ENCODE peak calls at places on chromosomes 1 and 21, in four cellular contexts. One of them, this sample, is unnamed.

GRCh38 chr21:37119421-37120218 is 46.6 kb downstream of the TTC3 start:
- DNase-seq in IMR-90: no peak
- DNase-seq in A549: no peak
- DNase-seq in K562: peak; percentile 8
- DNase-seq in this sample: no peak

GRCh38 chr1:247407180-247407616 is 8.8 kb upstream of the NLRP3 start:
- DNase-seq in IMR-90: no peak
- DNase-seq in A549: no peak
- DNase-seq in K562: no peak
- DNase-seq in this sample: peak; percentile 85

GRCh38 chr1:188089461-188089860 is 1260.7 kb downstream of the PLA2G4A start:
- DNase-seq in IMR-90: peak; percentile 11
- DNase-seq in A549: no peak
- DNase-seq in K562: no peak
- DNase-seq in this sample: no peak

GRCh38 chr1:147225193-147225730 is at the start of gene FMO5:
- DNase-seq in IMR-90: peak; percentile 57
- DNase-seq in A549: peak; percentile 76
- DNase-seq in K562: peak; percentile 58
- DNase-seq in this sample: no peak

GRCh38 chr1:71046891-71047634 is 553 bp downstream of the PTGER3 start:
- DNase-seq in IMR-90: no peak
- DNase-seq in A549: no peak
- DNase-seq in K562: peak; percentile 55
- DNase-seq in this sample: no peak

GRCh38 chr21:46111857-46112730 is 14.2 kb downstream of the COL6A2 start:
- DNase-seq in IMR-90: no peak
- DNase-seq in A549: no peak
- DNase-seq in K562: no peak
- DNase-seq in this sample: no peak

GRCh38 chr1:56808385-56808784 is 10.8 kb downstream of the FYB2 start:
- DNase-seq in IMR-90: no peak
- DNase-seq in A549: no peak
- DNase-seq in K562: no peak
- DNase-seq in this sample: no peak

GRCh38 chr1:41383094-41383852 is 22.0 kb downstream of the FOXO6 start:
- DNase-seq in IMR-90: peak; percentile 31
- DNase-seq in A549: no peak
- DNase-seq in K562: no peak
- DNase-seq in this sample: no peak

GRCh38 chr1:2587860-2588571 is 1.4 kb downstream of the PRXL2B start:
- DNase-seq in IMR-90: no peak
- DNase-seq in A549: no peak
- DNase-seq in K562: no peak
- DNase-seq in this sample: no peak

GRCh38 chr1:237124856-237125462 is 83.0 kb downstream of the RYR2 start:
- DNase-seq in IMR-90: no peak
- DNase-seq in A549: peak; percentile 13
- DNase-seq in K562: peak; percentile 50
- DNase-seq in this sample: no peak

GRCh38 chr1:163897401-163898169 is 575.8 kb downstream of the NUF2 start:
- DNase-seq in IMR-90: peak; percentile 11
- DNase-seq in A549: peak; percentile 7
- DNase-seq in K562: no peak
- DNase-seq in this sample: no peak

GRCh38 chr21:45534591-45535331 is 7.5 kb downstream of the SLC19A1 start:
- DNase-seq in IMR-90: no peak
- DNase-seq in A549: no peak
- DNase-seq in K562: no peak
- DNase-seq in this sample: no peak

GRCh38 chr1:26336477-26337205 is 17.3 kb downstream of the CRYBG2 start:
- DNase-seq in IMR-90: no peak
- DNase-seq in A549: peak; percentile 69
- DNase-seq in K562: peak; percentile 96
- DNase-seq in this sample: no peak

GRCh38 chr1:157363660-157364140 is 188.6 kb downstream of the FCRL5 start:
- DNase-seq in IMR-90: peak; percentile 22
- DNase-seq in A549: peak; percentile 53
- DNase-seq in K562: peak; percentile 39
- DNase-seq in this sample: peak; percentile 20

GRCh38 chr1:94927405-94928175 is 680 bp upstream of the CNN3 start:
- DNase-seq in IMR-90: peak; percentile 67
- DNase-seq in A549: no peak
- DNase-seq in K562: no peak
- DNase-seq in this sample: no peak

GRCh38 chr1:99580451-99580850 is 65.5 kb upstream of the PALMD start:
- DNase-seq in IMR-90: no peak
- DNase-seq in A549: no peak
- DNase-seq in K562: no peak
- DNase-seq in this sample: no peak

GRCh38 chr21:45515241-45516061 is 26.8 kb downstream of the SLC19A1 start:
- DNase-seq in IMR-90: no peak
- DNase-seq in A549: no peak
- DNase-seq in K562: no peak
- DNase-seq in this sample: no peak

GRCh38 chr1:154859786-154860153 is 10.3 kb downstream of the KCNN3 start:
- DNase-seq in IMR-90: no peak
- DNase-seq in A549: no peak
- DNase-seq in K562: no peak
- DNase-seq in this sample: peak; percentile 83

GRCh38 chr1:21865943-21866628 is 54.0 kb downstream of the LDLRAD2 start:
- DNase-seq in IMR-90: no peak
- DNase-seq in A549: no peak
- DNase-seq in K562: peak; percentile 84
- DNase-seq in this sample: peak; percentile 64

GRCh38 chr1:51473716-51474115 is 45.4 kb downstream of the EPS15 start:
- DNase-seq in IMR-90: no peak
- DNase-seq in A549: no peak
- DNase-seq in K562: no peak
- DNase-seq in this sample: no peak

GRCh38 chr1:158931055-158931737 is at the start of gene PYHIN1:
- DNase-seq in IMR-90: no peak
- DNase-seq in A549: no peak
- DNase-seq in K562: no peak
- DNase-seq in this sample: no peak

GRCh38 chr1:40301541-40302299 is 15.4 kb downstream of the COL9A2 start:
- DNase-seq in IMR-90: no peak
- DNase-seq in A549: no peak
- DNase-seq in K562: no peak
- DNase-seq in this sample: no peak

GRCh38 chr1:221440658-221441057 is 301.2 kb downstream of the DUSP10 start:
- DNase-seq in IMR-90: no peak
- DNase-seq in A549: no peak
- DNase-seq in K562: no peak
- DNase-seq in this sample: no peak

GRCh38 chr1:201888282-201889033 is at the start of gene SHISA4:
- DNase-seq in IMR-90: peak; percentile 29
- DNase-seq in A549: peak; percentile 86
- DNase-seq in K562: peak; percentile 35
- DNase-seq in this sample: no peak

GRCh38 chr1:222077191-222077590 is 335.3 kb upstream of the DUSP10 start:
- DNase-seq in IMR-90: no peak
- DNase-seq in A549: no peak
- DNase-seq in K562: no peak
- DNase-seq in this sample: no peak

GRCh38 chr1:1357871-1358432 is 403 bp downstream of the MXRA8 start:
- DNase-seq in IMR-90: peak; percentile 20
- DNase-seq in A549: no peak
- DNase-seq in K562: no peak
- DNase-seq in this sample: no peak

GRCh38 chr1:213376862-213377372 is 325.9 kb downstream of the RPS6KC1 start:
- DNase-seq in IMR-90: no peak
- DNase-seq in A549: no peak
- DNase-seq in K562: no peak
- DNase-seq in this sample: no peak

GRCh38 chr1:59142663-59143487 is 154.0 kb upstream of the FGGY start:
- DNase-seq in IMR-90: peak; percentile 98
- DNase-seq in A549: peak; percentile 76
- DNase-seq in K562: no peak
- DNase-seq in this sample: no peak

GRCh38 chr1:234570336-234570735 is 39.6 kb downstream of the IRF2BP2 start:
- DNase-seq in IMR-90: no peak
- DNase-seq in A549: no peak
- DNase-seq in K562: no peak
- DNase-seq in this sample: no peak

DNA sequence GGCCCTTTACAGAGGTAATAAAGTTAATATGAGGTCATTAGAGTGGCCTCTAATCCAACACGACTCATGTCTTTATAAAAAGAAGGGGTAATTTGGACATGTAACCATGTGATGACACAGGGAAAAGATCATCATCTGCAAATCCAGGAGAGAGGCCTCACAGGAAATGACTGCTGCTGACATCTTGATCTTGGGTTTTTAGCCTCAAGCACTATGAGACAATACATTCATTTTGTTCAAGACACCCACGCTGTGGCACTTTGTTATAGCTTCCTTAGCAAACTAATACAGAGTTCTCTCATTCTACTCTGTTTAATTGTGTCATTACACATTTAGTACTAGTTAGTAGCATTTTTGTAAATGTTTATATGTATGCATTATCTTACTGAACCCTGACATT is 64.0 kb upstream of the RUNX1 start:
- DNase-seq in IMR-90: peak; percentile 89
- DNase-seq in A549: no peak
- DNase-seq in K562: peak; percentile 43
- DNase-seq in this sample: no peak
- TF ChIP-seq RFX5 in IMR-90: no peak
- TF ChIP-seq RFX5 in A549: no peak
- TF ChIP-seq RFX5 in K562: no peak
- TF ChIP-seq RFX5 in this sample: no peak

GRCh38 chr1:42927920-42928505 is 30.7 kb downstream of the SLC2A1 start:
- DNase-seq in IMR-90: no peak
- DNase-seq in A549: no peak
- DNase-seq in K562: no peak
- DNase-seq in this sample: no peak
- TF ChIP-seq RFX5 in IMR-90: no peak
- TF ChIP-seq RFX5 in A549: no peak
- TF ChIP-seq RFX5 in K562: no peak
- TF ChIP-seq RFX5 in this sample: no peak

GRCh38 chr1:160454371-160455152 is 54.2 kb downstream of the VANGL2 start:
- DNase-seq in IMR-90: no peak
- DNase-seq in A549: no peak
- DNase-seq in K562: no peak
- DNase-seq in this sample: no peak

GRCh38 chr1:160449494-160449893 is 49.1 kb downstream of the VANGL2 start:
- DNase-seq in IMR-90: no peak
- DNase-seq in A549: no peak
- DNase-seq in K562: no peak
- DNase-seq in this sample: no peak

GRCh38 chr1:160451119-160451858 is 50.9 kb downstream of the VANGL2 start:
- DNase-seq in IMR-90: no peak
- DNase-seq in A549: no peak
- DNase-seq in K562: no peak
- DNase-seq in this sample: peak; percentile 44

GRCh38 chr1:160453443-160453842 is 53.1 kb downstream of the VANGL2 start:
- DNase-seq in IMR-90: no peak
- DNase-seq in A549: no peak
- DNase-seq in K562: no peak
- DNase-seq in this sample: peak; percentile 66

DNA sequence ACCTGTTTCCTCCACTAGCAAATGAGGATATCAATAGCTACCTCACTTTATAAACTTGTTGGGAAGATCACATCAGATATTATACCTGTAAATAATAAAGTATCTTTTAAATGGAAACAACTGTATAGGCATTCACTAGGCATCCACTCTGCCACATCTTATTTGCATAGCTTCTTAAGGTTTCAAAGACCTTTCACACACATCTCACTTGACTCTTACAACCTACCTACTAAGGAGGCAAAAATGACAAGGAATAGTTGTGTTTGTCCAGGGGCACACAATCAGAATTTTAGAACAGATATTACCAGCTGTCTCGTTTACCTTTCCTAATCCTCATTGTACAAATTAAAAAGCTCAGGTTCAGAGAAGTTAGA is 51.5 kb downstream of the VANGL2 start:
- DNase-seq in IMR-90: no peak
- DNase-seq in A549: no peak
- DNase-seq in K562: no peak
- DNase-seq in this sample: no peak
- TF ChIP-seq RFX5 in IMR-90: no peak
- TF ChIP-seq RFX5 in A549: no peak
- TF ChIP-seq RFX5 in K562: no peak
- TF ChIP-seq RFX5 in this sample: no peak

DNA sequence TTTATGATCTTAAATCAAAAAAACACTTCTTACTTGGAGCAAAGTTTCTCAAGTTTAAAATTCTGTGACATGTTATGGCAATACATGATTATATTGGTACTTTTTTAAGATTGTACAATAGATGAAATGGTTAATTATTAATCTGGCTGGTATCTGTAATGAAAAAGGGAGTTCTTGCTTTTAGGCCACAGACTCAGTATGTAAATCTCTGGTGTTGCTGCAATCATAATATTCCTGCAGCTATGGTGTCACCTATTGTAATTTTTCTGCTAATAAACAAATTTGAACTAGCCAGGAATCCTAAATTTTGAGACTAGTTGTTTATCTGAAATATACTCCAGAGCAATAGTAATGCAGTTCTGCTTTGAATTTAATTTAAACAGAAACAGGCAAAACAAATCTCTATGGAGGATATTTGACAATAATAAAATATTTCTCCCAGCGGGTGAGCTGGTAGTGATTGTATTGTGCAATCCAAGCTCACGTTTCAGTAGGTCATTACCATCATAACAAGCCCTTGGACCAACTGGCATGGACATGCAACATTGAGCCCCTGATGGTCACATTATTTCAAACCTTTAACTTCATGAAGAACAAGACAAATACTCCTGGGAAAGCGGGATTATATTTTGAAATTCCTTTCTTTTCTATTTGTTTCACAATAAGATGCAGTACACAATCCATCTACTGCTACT is 77.2 kb upstream of the USH2A start:
- DNase-seq in IMR-90: no peak
- DNase-seq in A549: no peak
- DNase-seq in K562: no peak
- DNase-seq in this sample: no peak
- TF ChIP-seq RFX5 in IMR-90: no peak
- TF ChIP-seq RFX5 in A549: no peak
- TF ChIP-seq RFX5 in K562: no peak
- TF ChIP-seq RFX5 in this sample: no peak

This sample was measured in GM12878.